ENCODE peak calls at places on chromosomes 12 and 14, in seven cellular contexts. V is kidney, W is neural progenitor cell, C is endodermal cell, T is IMR-90, Y is keratinocyte, O is PC-3. X is an unnamed sample.

GRCh38 chr12:19739195-19739776 is 300.0 kb downstream of the AEBP2 start:
- DNase-seq in V (no peak), W (peak), C (peak), T (peak), Y (no peak), O (peak), X (peak)

GRCh38 chr14:105876829-105877228 is 350.4 kb downstream of the TMEM121 start:
- DNase-seq in V (no peak), W (no peak), C (peak), T (no peak), Y (no peak), O (no peak), X (no peak)

GRCh38 chr12:89393551-89394121 is 41.3 kb upstream of the DUSP6 start:
- DNase-seq in V (no peak), W (no peak), C (no peak), T (peak), Y (no peak), O (no peak), X (no peak)

GRCh38 chr12:71981149-71981548 is 42.5 kb downstream of the TPH2 start:
- DNase-seq in V (no peak), W (no peak), C (no peak), T (peak), Y (no peak), O (peak), X (no peak)

GRCh38 chr12:75812341-75813018 is 219.1 kb downstream of the PHLDA1 start:
- DNase-seq in V (no peak), W (peak), C (peak), T (peak), Y (no peak), O (no peak), X (peak)

GRCh38 chr14:64625363-64626232 is 75.8 kb downstream of the PPP1R36 start:
- DNase-seq in V (no peak), W (no peak), C (peak), T (no peak), Y (no peak), O (no peak), X (no peak)

GRCh38 chr14:56487761-56488160 is 91.8 kb upstream of the TMEM260 start:
- DNase-seq in V (no peak), W (no peak), C (no peak), T (peak), Y (peak), O (peak), X (peak)

GRCh38 chr12:4270670-4271432 is 2.7 kb upstream of the CCND2 start:
- DNase-seq in V (peak), W (peak), C (peak), T (no peak), Y (no peak), O (no peak), X (no peak)

GRCh38 chr12:11763760-11764520 is 114.5 kb downstream of the ETV6 start:
- DNase-seq in V (no peak), W (no peak), C (no peak), T (peak), Y (no peak), O (no peak), X (peak)

GRCh38 chr14:24984846-24985589 is 64.9 kb downstream of the STXBP6 start:
- DNase-seq in V (no peak), W (no peak), C (no peak), T (no peak), Y (no peak), O (peak), X (no peak)

DNA sequence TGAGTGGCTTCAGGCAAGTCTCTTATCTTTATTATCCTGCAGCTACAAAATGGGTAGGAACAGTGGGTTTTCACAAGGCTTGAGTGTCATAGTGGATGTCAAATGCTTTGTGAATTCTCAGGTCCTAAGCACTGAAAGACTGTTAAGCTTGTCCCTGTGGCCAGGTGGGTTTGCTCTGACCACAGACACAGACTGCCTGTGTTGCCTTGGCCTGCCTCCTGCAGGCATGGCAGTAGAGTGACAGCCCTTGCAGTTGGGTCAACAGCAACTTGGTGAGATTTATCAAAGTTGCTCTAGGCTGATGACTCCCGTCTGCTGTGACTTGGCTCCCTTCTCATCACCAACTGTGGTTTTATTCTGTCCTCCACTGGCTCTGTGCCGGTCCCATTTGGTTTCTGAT is 520.0 kb upstream of the CCDC196 start:
- DNase-seq in V (no peak), W (no peak), C (peak), T (no peak), Y (no peak), O (no peak), X (no peak)
- TF ChIP-seq CTCF in V (no peak), W (no peak), C (peak), T (no peak), Y (no peak), O (no peak), X (no peak)

GRCh38 chr12:117968826-117969659 is at the start of gene KSR2:
- DNase-seq in V (peak), W (peak), C (peak), T (no peak), Y (no peak), O (peak), X (peak)

GRCh38 chr12:117966511-117966910 is 2.3 kb downstream of the KSR2 start:
- DNase-seq in V (no peak), W (no peak), C (peak), T (no peak), Y (no peak), O (no peak), X (no peak)

GRCh38 chr12:117968084-117968789 is 553 bp downstream of the KSR2 start:
- DNase-seq in V (no peak), W (peak), C (peak), T (no peak), Y (no peak), O (no peak), X (no peak)

GRCh38 chr12:117967512-117967911 is 1.3 kb downstream of the KSR2 start:
- DNase-seq in V (no peak), W (peak), C (peak), T (no peak), Y (no peak), O (no peak), X (no peak)

DNA sequence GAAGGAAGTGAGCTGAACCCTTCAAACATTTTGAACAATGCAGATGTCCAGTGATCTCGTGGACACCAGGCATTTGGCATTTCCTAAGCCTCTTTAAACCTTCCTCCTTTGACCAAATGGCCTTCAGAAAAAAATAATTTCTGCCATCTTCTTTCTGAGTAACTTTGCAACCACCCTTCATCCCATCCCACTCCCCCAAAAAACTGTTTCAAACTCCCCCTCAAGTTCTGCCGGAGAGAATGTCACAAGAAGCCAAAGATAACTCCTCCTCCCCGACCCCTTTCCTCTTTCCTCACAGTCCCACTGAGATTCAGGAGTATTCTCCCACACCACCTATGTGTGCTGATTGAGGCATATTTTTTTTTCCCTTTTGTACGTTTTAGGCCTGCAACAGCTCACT is 1.7 kb downstream of the KSR2 start:
- DNase-seq in V (no peak), W (no peak), C (peak), T (no peak), Y (no peak), O (no peak), X (no peak)
- H3K9ac ChIP-seq in V (peak), W (no peak), C (no peak), T (no peak), Y (no peak), O (no peak), X (no peak)

GRCh38 chr12:2187195-2187963 is 134.6 kb downstream of the CACNA1C start:
- DNase-seq in V (no peak), W (no peak), C (no peak), T (no peak), Y (no peak), O (no peak), X (no peak)

GRCh38 chr12:2179953-2180736 is 127.4 kb downstream of the CACNA1C start:
- DNase-seq in V (peak), W (no peak), C (no peak), T (peak), Y (no peak), O (peak), X (peak)

GRCh38 chr12:2180737-2181082 is 127.9 kb downstream of the CACNA1C start:
- DNase-seq in V (no peak), W (no peak), C (no peak), T (no peak), Y (no peak), O (no peak), X (no peak)

GRCh38 chr12:2185751-2186341 is 133.1 kb downstream of the CACNA1C start:
- DNase-seq in V (no peak), W (no peak), C (no peak), T (no peak), Y (no peak), O (no peak), X (peak)

DNA sequence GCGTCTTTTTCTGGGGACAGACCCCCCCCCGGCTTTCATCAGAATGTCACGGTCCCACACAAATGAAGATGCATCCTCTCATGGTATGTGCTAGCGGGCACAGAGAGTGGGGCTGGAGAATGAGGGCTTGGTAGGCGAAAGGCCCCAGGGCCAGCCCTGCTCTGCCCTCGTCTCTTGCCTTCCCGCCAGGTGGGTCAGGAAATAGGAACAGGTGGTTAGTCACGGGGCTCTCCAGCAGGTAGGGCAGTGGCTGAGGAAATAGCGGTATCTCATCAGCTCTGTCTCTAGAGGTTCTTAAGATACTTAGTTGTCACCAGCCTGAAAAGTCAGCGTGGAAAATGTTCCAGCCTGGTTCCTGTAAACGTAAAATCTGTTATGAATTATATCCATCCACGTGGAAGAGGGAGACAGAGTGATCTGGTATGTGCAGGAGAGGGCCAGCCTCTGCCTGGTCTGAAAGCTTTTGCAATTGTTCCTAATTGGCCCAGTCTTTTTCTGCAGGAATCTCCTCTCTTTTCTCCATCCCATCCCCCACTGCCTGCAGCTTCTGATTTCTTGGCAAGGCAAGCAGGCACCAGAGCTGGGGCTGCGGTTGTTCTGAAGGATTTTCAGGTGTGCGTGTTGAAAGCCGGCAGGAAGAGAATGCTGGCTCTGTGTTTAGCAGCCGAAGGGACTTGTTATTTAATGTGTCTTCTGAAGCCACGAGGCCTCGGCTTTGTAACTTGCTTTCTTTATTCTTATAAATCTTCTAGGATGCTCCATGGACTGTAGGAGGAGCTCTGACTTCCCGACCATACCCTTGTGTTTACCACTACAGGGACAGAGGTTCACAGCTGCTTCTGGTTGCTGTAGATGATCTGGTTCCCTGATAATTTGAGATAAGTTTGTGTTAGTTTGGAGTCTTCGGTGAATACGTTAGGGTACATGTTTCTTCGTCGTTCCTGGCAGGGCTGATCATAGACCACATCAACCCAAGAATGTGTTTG is 131.1 kb downstream of the CACNA1C start:
- DNase-seq in V (no peak), W (peak), C (peak), T (peak), Y (no peak), O (no peak), X (peak)
- TF ChIP-seq CTCF in V (no peak), W (peak), C (peak), T (peak), Y (no peak), O (no peak), X (no peak)

GRCh38 chr12:13197526-13198141 is 1.1 kb downstream of the EMP1 start:
- DNase-seq in V (no peak), W (no peak), C (no peak), T (peak), Y (no peak), O (no peak), X (no peak)
- H3K9ac ChIP-seq in V (peak), W (no peak), C (no peak), T (peak), Y (peak), O (peak), X (peak)

GRCh38 chr14:87524011-87524410 is 469.0 kb downstream of the GALC start:
- DNase-seq in V (no peak), W (no peak), C (no peak), T (no peak), Y (no peak), O (no peak), X (no peak)

DNA sequence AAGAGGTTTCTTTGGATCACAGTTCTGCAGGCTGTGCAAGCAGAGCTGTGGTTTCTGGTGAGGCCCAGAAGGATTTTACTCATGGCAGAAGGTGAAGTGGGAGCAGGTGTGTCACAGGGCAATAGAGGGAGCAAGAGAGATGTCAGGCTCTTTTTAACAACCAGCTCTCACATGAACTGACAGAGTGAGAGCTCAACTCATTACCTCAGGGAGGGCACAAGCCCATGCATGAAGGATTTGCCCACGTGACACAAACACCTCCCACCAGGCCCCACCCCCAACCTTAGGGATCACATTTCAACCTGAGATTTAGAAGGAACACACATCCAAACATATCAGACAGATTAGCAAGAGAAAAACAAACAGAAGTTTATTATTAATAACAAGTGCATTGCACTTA is 470.4 kb downstream of the GALC start:
- DNase-seq in V (no peak), W (peak), C (peak), T (no peak), Y (no peak), O (no peak), X (no peak)
- TF ChIP-seq CTCF in V (no peak), W (peak), C (peak), T (no peak), Y (no peak), O (no peak), X (no peak)

GRCh38 chr14:21449899-21450216 is 6.1 kb downstream of the CHD8 start:
- DNase-seq in V (no peak), W (no peak), C (no peak), T (no peak), Y (no peak), O (no peak), X (no peak)
- H3K9ac ChIP-seq in V (no peak), W (no peak), C (no peak), T (no peak), Y (no peak), O (no peak), X (no peak)

GRCh38 chr12:100716949-100717732 is 77.4 kb upstream of the ANO4 start:
- DNase-seq in V (no peak), W (peak), C (peak), T (no peak), Y (no peak), O (no peak), X (peak)
- TF ChIP-seq CTCF in V (no peak), W (no peak), C (no peak), T (no peak), Y (no peak), O (no peak), X (no peak)

GRCh38 chr14:34334329-34334728 is 127.7 kb downstream of the SPTSSA start:
- DNase-seq in V (no peak), W (no peak), C (no peak), T (no peak), Y (no peak), O (no peak), X (no peak)

GRCh38 chr14:34330846-34331245 is 131.2 kb downstream of the SPTSSA start:
- DNase-seq in V (no peak), W (no peak), C (no peak), T (no peak), Y (no peak), O (no peak), X (no peak)

GRCh38 chr14:34329281-34329680 is 132.8 kb downstream of the SPTSSA start:
- DNase-seq in V (no peak), W (no peak), C (no peak), T (peak), Y (no peak), O (no peak), X (no peak)

GRCh38 chr14:34328178-34328577 is 133.9 kb downstream of the SPTSSA start:
- DNase-seq in V (no peak), W (no peak), C (no peak), T (peak), Y (no peak), O (no peak), X (no peak)

DNA sequence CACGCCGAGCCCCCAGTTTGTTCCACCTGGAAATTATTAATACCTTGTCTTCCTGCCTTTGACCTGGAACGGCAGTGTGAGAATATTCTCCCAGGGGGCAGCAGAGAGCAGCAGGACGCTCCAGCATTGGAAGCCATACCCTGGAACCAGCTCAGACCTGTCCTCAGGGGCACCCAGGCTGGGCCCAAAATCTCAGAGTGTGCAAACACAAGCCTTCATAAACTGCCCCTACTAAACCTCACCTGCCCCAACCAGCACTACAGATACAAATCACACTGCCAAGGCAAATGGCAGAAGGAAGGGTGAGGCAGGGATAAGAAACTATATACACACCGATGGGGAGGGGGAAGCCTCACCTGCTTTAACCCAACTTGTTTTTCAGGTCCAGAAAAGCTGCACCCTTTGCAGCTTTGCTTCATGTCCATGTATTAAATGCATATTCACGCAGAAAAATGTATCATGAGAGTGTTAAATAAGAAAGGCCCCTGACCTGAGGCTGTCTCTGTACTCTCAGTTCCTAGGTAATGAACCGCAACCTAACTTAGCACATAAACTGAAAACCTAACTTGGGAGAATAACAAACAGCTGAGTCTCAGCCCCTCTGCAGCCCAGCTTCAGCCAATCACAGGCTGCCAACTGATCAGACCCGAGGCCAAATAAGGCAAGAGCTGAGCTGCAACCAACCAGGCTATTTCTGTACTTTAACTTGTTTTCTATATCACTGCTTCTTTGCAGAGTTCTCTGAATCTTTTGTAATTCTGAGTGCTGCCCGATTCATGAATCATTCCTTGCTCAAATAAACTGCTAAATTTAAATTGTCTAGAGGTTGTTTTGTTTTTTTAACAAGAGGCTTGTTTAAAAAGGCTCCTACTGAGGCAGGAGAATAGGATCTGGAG is 130.1 kb downstream of the SPTSSA start:
- DNase-seq in V (peak), W (peak), C (peak), T (peak), Y (no peak), O (peak), X (peak)
- H3K9ac ChIP-seq in V (no peak), W (no peak), C (no peak), T (no peak), Y (peak), O (peak), X (no peak)

GRCh38 chr12:13088503-13088902 is 15.0 kb downstream of the GSG1 start:
- DNase-seq in V (no peak), W (no peak), C (peak), T (no peak), Y (no peak), O (no peak), X (no peak)
- TF ChIP-seq CTCF in V (no peak), W (no peak), C (no peak), T (no peak), Y (no peak), O (no peak), X (no peak)

GRCh38 chr12:124833693-124834122 is 30.0 kb downstream of the SCARB1 start:
- DNase-seq in V (no peak), W (peak), C (peak), T (no peak), Y (no peak), O (no peak), X (no peak)
- H3K9ac ChIP-seq in V (no peak), W (no peak), C (no peak), T (no peak), Y (no peak), O (no peak), X (peak)